ENCODE peak calls at places on chromosomes 1 and 21, in ten cellular contexts. O is neural progenitor cell, X is fibroblast of lung, M is osteoblast, I is mammary epithelial cell, D is IMR-90, N is GM23248, P is MM.1S, J is GM23338, F is SK-N-SH. C is an unnamed sample.

GRCh38 chr1:34984435-34985062 is 598 bp downstream of the TMEM35B start:
- DNase-seq in O (peak; percentile 39), X (peak; percentile 52), M (peak; percentile 94), I (peak; percentile 27), D (peak; percentile 33), N (peak; percentile 69), P (no peak), J (no peak), F (peak; percentile 57), C (peak; percentile 42)

GRCh38 chr1:58895082-58895481 is 111.2 kb upstream of the JUN start:
- DNase-seq in O (no peak), X (no peak), M (no peak), I (no peak), D (no peak), N (no peak), P (no peak), J (no peak), F (no peak), C (no peak)

GRCh38 chr21:41258617-41259016 is 58.0 kb upstream of the FAM3B start:
- DNase-seq in O (no peak), X (no peak), M (no peak), I (no peak), D (peak; percentile 88), N (no peak), P (no peak), J (no peak), F (no peak), C (no peak)

GRCh38 chr1:101388904-101389546 is 152.2 kb downstream of the S1PR1 start:
- DNase-seq in O (no peak), X (peak; percentile 37), M (no peak), I (peak; percentile 14), D (peak; percentile 3), N (peak; percentile 27), P (no peak), J (no peak), F (no peak), C (peak; percentile 62)

GRCh38 chr1:217484881-217485280 is 146.0 kb downstream of the GPATCH2 start:
- DNase-seq in O (no peak), X (no peak), M (no peak), I (no peak), D (no peak), N (no peak), P (no peak), J (no peak), F (no peak), C (no peak)

GRCh38 chr1:8026153-8026975 is at the start of gene ERRFI1:
- DNase-seq in O (peak; percentile 98), X (peak; percentile 94), M (peak; percentile 97), I (peak; percentile 93), D (peak; percentile 93), N (peak; percentile 97), P (peak; percentile 83), J (peak; percentile 95), F (peak; percentile 98), C (no peak)

GRCh38 chr1:243924188-243924587 is 74.1 kb upstream of the AKT3 start:
- DNase-seq in O (no peak), X (peak; percentile 70), M (no peak), I (peak; percentile 50), D (peak; percentile 67), N (peak; percentile 91), P (no peak), J (no peak), F (no peak), C (no peak)

GRCh38 chr1:199172286-199173124 is 533.7 kb downstream of the PTPRC start:
- DNase-seq in O (no peak), X (peak; percentile 32), M (no peak), I (peak; percentile 16), D (peak; percentile 49), N (peak; percentile 11), P (no peak), J (no peak), F (no peak), C (no peak)

GRCh38 chr1:28971980-28972771 is 57.8 kb downstream of the EPB41 start:
- DNase-seq in O (no peak), X (peak; percentile 95), M (peak; percentile 82), I (peak; percentile 79), D (peak; percentile 96), N (peak; percentile 95), P (no peak), J (no peak), F (no peak), C (no peak)

GRCh38 chr1:224851210-224851849 is 78.1 kb upstream of the DNAH14 start:
- DNase-seq in O (peak; percentile 73), X (peak; percentile 20), M (peak; percentile 75), I (peak; percentile 44), D (peak; percentile 37), N (peak; percentile 82), P (peak; percentile 75), J (peak; percentile 79), F (peak; percentile 45), C (peak; percentile 71)

GRCh38 chr1:201511396-201511795 is 4.5 kb upstream of the CSRP1 start:
- DNase-seq in O (no peak), X (no peak), M (peak; percentile 88), I (no peak), D (no peak), N (peak; percentile 31), P (no peak), J (no peak), F (no peak), C (peak; percentile 16)

GRCh38 chr1:202671388-202671787 is 38.9 kb downstream of the SYT2 start:
- DNase-seq in O (no peak), X (no peak), M (no peak), I (no peak), D (no peak), N (peak; percentile 17), P (no peak), J (no peak), F (no peak), C (no peak)

DNA sequence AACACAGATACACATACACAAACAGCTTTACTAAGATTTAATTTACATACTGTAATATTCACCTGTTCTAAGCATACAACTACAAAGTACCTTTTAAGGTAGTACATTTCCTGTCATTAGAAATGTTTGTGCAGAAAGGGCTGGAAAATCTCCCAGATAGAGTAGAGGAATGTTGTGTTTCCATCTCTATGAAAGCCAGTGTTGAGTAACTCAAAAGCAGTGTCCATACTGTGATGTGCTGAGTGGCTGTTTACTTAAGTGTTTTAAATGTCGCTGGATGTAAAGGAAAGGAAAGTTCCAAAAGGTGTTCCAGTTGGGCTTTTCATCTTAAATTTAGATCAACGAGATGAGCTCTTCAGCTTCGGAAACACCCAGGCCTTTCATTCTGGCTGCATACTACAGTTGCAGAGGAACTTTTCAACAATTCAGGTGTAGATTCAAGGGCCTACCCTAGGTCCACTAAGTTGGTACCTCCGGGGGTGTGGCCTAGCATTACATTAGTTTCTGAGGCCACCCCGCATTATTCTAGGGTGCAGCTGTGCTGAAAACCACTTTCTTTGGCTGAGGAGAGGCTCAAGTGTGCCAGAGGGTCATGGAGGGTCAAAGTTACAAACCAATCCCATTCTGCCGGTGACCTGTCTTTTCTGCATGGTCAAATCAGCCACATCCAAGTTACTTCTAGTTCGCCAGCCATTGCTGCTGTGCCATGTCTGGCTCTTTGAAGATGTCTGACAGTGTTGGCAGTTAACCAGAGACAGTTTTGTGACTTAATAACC is 78.1 kb downstream of the LRRC8D start:
- DNase-seq in O (no peak), X (no peak), M (no peak), I (no peak), D (no peak), N (no peak), P (no peak), J (no peak), F (no peak), C (no peak)
- H4K20me1 ChIP-seq in O (peaks cover 60% of the 10 kb centered on the region), X (no peaks in the 10 kb centered on the region), M (no peaks in the 10 kb centered on the region), I (no peaks in the 10 kb centered on the region), D (no peaks in the 10 kb centered on the region), N (no peaks in the 10 kb centered on the region), P (no peaks in the 10 kb centered on the region), J (no peaks in the 10 kb centered on the region), F (no peaks in the 10 kb centered on the region), C (peaks cover 2% of the 10 kb centered on the region)

GRCh38 chr1:230079211-230079590 is 12.2 kb downstream of the GALNT2 start:
- DNase-seq in O (no peak), X (no peak), M (no peak), I (no peak), D (no peak), N (no peak), P (no peak), J (no peak), F (no peak), C (no peak)
- H4K20me1 ChIP-seq in O (peaks cover 73% of the 10 kb centered on the region), X (no peaks in the 10 kb centered on the region), M (peaks cover 20% of the 10 kb centered on the region), I (no peaks in the 10 kb centered on the region), D (peaks cover 40% of the 10 kb centered on the region), N (peaks cover 3% of the 10 kb centered on the region), P (no peaks in the 10 kb centered on the region), J (peaks cover 30% of the 10 kb centered on the region), F (peaks cover 16% of the 10 kb centered on the region), C (no peaks in the 10 kb centered on the region)

DNA sequence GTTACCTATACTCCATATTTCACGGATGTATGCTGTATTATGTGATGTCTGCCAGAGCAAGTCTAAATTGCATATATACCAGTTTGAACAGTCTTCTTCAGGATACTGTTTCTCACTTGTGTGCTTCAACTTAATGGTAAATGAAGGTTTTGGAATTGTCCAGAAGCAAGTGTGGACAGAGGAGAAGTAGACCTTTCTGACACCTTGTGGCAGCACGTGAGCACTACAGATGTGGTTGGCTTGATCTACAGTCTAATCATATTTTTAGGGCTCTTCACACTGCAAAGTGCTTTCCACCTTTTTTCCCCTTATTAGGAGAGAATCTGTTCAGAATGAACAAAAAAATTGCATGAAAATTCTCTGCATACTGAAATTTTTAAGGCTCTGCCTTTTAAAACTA is 10.9 kb downstream of the MORC3 start:
- DNase-seq in O (peak; percentile 57), X (peak; percentile 42), M (no peak), I (peak; percentile 36), D (peak; percentile 60), N (peak; percentile 71), P (peak; percentile 78), J (peak; percentile 62), F (peak; percentile 61), C (peak; percentile 76)
- H4K20me1 ChIP-seq in O (peaks cover 84% of the 10 kb centered on the region), X (no peaks in the 10 kb centered on the region), M (peaks cover 46% of the 10 kb centered on the region), I (no peaks in the 10 kb centered on the region), D (peaks cover 59% of the 10 kb centered on the region), N (no peaks in the 10 kb centered on the region), P (no peaks in the 10 kb centered on the region), J (peaks cover 56% of the 10 kb centered on the region), F (peaks cover 80% of the 10 kb centered on the region), C (no peaks in the 10 kb centered on the region)

GRCh38 chr1:151060241-151061011 is at the start of gene MLLT11:
- DNase-seq in O (peak; percentile 94), X (peak; percentile 86), M (peak; percentile 88), I (peak; percentile 57), D (peak; percentile 69), N (peak; percentile 72), P (no peak), J (peak; percentile 94), F (peak; percentile 86), C (peak; percentile 72)

GRCh38 chr1:151056574-151056973 is 2.8 kb downstream of the CDC42SE1 start:
- DNase-seq in O (no peak), X (no peak), M (no peak), I (no peak), D (no peak), N (no peak), P (no peak), J (no peak), F (no peak), C (no peak)

GRCh38 chr1:151059342-151060240 is at the start of gene CDC42SE1:
- DNase-seq in O (peak; percentile 95), X (peak; percentile 83), M (peak; percentile 96), I (peak; percentile 76), D (peak; percentile 80), N (peak; percentile 94), P (peak; percentile 92), J (peak; percentile 93), F (peak; percentile 93), C (peak; percentile 94)

GRCh38 chr1:151061012-151061401 is 810 bp downstream of the MLLT11 start:
- DNase-seq in O (peak; percentile 38), X (peak; percentile 43), M (no peak), I (no peak), D (peak; percentile 25), N (no peak), P (no peak), J (no peak), F (peak; percentile 35), C (no peak)

GRCh38 chr1:151058682-151059341 is 610 bp downstream of the CDC42SE1 start:
- DNase-seq in O (peak; percentile 46), X (peak; percentile 18), M (no peak), I (peak; percentile 87), D (peak; percentile 19), N (peak; percentile 52), P (no peak), J (peak; percentile 76), F (peak; percentile 53), C (peak; percentile 20)
- H4K20me1 ChIP-seq in O (peaks cover 23% of the 10 kb centered on the region), X (peaks cover 2% of the 10 kb centered on the region), M (peaks cover 44% of the 10 kb centered on the region), I (peaks cover 3% of the 10 kb centered on the region), D (peaks cover 48% of the 10 kb centered on the region), N (peaks cover 4% of the 10 kb centered on the region), P (no peaks in the 10 kb centered on the region), J (peaks cover 27% of the 10 kb centered on the region), F (peaks cover 36% of the 10 kb centered on the region), C (peaks cover 14% of the 10 kb centered on the region)

C was measured in OCI-LY7.